ENCODE peak calls at places on chromosomes 6 and 20, in five cellular contexts. E is lung, J is caudate nucleus, Y is mesenchymal stem cell, A is ascending aorta. H is an unnamed sample.

GRCh38 chr6:133613231-133613630 is 275.7 kb upstream of the TCF21 start:
- DNase-seq in E (no peak), J (no peak), Y (no peak), A (no peak), H (no peak)

GRCh38 chr6:106512958-106513480 is 116.3 kb downstream of the RTN4IP1 start:
- DNase-seq in E (no peak), J (no peak), Y (no peak), A (no peak), H (no peak)

GRCh38 chr20:53899351-53900167 is 170.8 kb downstream of the BCAS1 start:
- DNase-seq in E (peak), J (no peak), Y (peak), A (no peak), H (no peak)

GRCh38 chr6:166786704-166787293 is 159.7 kb upstream of the RPS6KA2 start:
- DNase-seq in E (peak), J (no peak), Y (peak), A (no peak), H (peak)

GRCh38 chr6:14458669-14459266 is 341.2 kb downstream of the CD83 start:
- DNase-seq in E (no peak), J (no peak), Y (peak), A (no peak), H (no peak)

GRCh38 chr6:17281100-17281496 is at the start of gene RBM24:
- DNase-seq in E (peak), J (no peak), Y (peak), A (no peak), H (peak)

GRCh38 chr20:63095718-63096654 is 89.2 kb upstream of the BHLHE23 start:
- DNase-seq in E (no peak), J (no peak), Y (no peak), A (no peak), H (no peak)

GRCh38 chr6:76703786-76704185 is 631.3 kb upstream of the IMPG1 start:
- DNase-seq in E (no peak), J (no peak), Y (no peak), A (no peak), H (no peak)

GRCh38 chr6:70601014-70601413 is 34.3 kb downstream of the SDHAF4 start:
- DNase-seq in E (no peak), J (no peak), Y (no peak), A (no peak), H (no peak)

GRCh38 chr6:139663996-139664395 is 289.5 kb upstream of the CITED2 start:
- DNase-seq in E (no peak), J (no peak), Y (no peak), A (no peak), H (no peak)

GRCh38 chr6:69487688-69488087 is 309.1 kb downstream of the LMBRD1 start:
- DNase-seq in E (no peak), J (no peak), Y (no peak), A (no peak), H (no peak)

GRCh38 chr6:44850367-44850766 is 462.9 kb downstream of the CDC5L start:
- DNase-seq in E (no peak), J (no peak), Y (no peak), A (no peak), H (no peak)

GRCh38 chr6:142725024-142725770 is 219.8 kb downstream of the HIVEP2 start:
- DNase-seq in E (no peak), J (no peak), Y (no peak), A (no peak), H (no peak)

GRCh38 chr20:58647814-58648501 is 3.1 kb upstream of the STX16 start:
- DNase-seq in E (no peak), J (no peak), Y (no peak), A (no peak), H (no peak)

GRCh38 chr20:63873477-63873971 is 8.5 kb downstream of the TPD52L2 start:
- DNase-seq in E (peak), J (no peak), Y (peak), A (peak), H (no peak)

DNA sequence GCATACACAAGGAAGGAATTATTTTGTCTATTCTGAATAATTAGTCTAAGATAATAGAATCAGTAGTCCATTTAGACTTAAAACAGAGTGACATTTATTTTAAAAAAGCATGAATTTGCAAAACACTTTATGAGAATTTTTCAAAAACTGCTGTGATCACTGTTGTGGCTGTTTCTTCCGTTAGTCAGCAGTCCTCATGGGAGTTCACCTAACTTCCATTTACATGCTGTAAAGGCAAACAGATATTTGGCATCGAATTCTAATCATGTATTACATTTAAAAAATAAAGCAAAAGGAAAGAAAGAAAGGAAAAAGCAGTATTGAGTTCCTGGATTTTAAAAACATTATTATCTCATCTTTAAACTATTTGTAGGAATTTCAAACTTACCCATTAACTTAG is 111.8 kb downstream of the MTHFD1L start:
- DNase-seq in E (no peak), J (no peak), Y (no peak), A (no peak), H (no peak)
- H3K27ac ChIP-seq in E (no peak), J (no peak), Y (no peak), A (no peak), H (no peak)

GRCh38 chr20:37473249-37474000 is 47.6 kb upstream of the NNAT start:
- DNase-seq in E (no peak), J (no peak), Y (no peak), A (no peak), H (no peak)
- H3K27ac ChIP-seq in E (no peak), J (no peak), Y (no peak), A (no peak), H (no peak)

DNA sequence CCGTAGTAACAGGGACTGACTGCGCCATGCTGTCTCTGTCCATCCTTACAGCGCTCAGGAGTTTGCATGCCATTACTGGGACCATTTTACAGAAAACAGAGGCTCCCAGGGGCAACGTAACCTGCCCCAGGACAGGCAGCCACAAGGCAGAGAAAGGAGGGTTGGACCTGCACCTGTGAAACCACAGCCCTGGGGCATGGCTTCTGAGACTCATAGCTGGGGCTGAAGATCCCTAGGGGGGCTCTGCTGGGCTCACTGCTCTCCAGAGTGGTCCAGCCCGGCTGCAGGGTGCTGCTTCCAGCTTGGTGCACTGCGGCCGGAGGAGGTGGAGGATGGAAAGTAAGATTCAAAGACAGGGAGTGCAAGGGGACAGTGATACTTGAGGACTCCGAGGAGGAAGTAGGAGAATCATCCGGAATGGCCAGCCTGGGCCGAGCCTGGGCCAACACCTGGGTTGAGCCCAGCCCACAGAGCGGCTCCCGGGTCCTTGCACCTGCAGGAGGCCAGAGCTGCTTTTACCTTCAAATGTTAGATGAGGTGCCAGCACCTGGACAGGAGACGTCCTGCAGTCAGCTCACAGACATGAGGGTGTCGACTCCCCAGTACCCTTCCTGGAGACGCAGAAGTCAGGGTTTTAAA is 183.2 kb downstream of the CDH4 start:
- DNase-seq in E (no peak), J (no peak), Y (no peak), A (no peak), H (no peak)
- H3K27ac ChIP-seq in E (no peak), J (no peak), Y (no peak), A (no peak), H (no peak)

GRCh38 chr6:143961868-143962643 is 46.0 kb downstream of the PLAGL1 start:
- DNase-seq in E (no peak), J (no peak), Y (no peak), A (no peak), H (no peak)
- H3K27ac ChIP-seq in E (no peak), J (no peak), Y (no peak), A (no peak), H (no peak)

GRCh38 chr6:36904096-36904495 is 18.3 kb downstream of the C6orf89 start:
- DNase-seq in E (no peak), J (no peak), Y (peak), A (no peak), H (no peak)

GRCh38 chr6:36906539-36906938 is 20.8 kb downstream of the C6orf89 start:
- DNase-seq in E (peak), J (no peak), Y (no peak), A (no peak), H (no peak)

GRCh38 chr6:36908758-36909157 is 23.0 kb downstream of the C6orf89 start:
- DNase-seq in E (no peak), J (no peak), Y (peak), A (no peak), H (no peak)

GRCh38 chr6:36904851-36905393 is 19.2 kb downstream of the C6orf89 start:
- DNase-seq in E (no peak), J (no peak), Y (peak), A (no peak), H (no peak)

GRCh38 chr6:36907781-36908180 is 22.0 kb downstream of the C6orf89 start:
- DNase-seq in E (peak), J (no peak), Y (no peak), A (no peak), H (peak)
- H3K27ac ChIP-seq in E (peak), J (peak), Y (no peak), A (peak), H (no peak)

H was measured in cardiac muscle cell.